ENCODE peak calls at places on chromosomes 7 and 10, in nine cellular contexts. P, F, R, J, L, Q, M, E and X are unnamed samples.

GRCh38 chr7:82697897-82698296 is 254.3 kb upstream of the CACNA2D1 start:
- DNase-seq in P (no peak), F (no peak), R (no peak), J (no peak), L (no peak), Q (peak; percentile 17), M (no peak), E (no peak), X (peak; percentile 50)

GRCh38 chr7:571096-572012 is 51.7 kb upstream of the PDGFA start:
- DNase-seq in P (no peak), F (no peak), R (no peak), J (no peak), L (no peak), Q (no peak), M (no peak), E (no peak), X (no peak)

GRCh38 chr7:27210441-27211083 is 10.7 kb upstream of the HOXA13 start:
- DNase-seq in P (no peak), F (peak; percentile 68), R (peak; percentile 35), J (no peak), L (peak; percentile 40), Q (peak; percentile 47), M (peak; percentile 83), E (no peak), X (peak; percentile 49)

GRCh38 chr10:79246606-79247275 is 100.5 kb upstream of the PPIF start:
- DNase-seq in P (peak; percentile 78), F (peak; percentile 62), R (no peak), J (no peak), L (no peak), Q (peak; percentile 90), M (no peak), E (no peak), X (peak; percentile 58)

GRCh38 chr10:87920538-87920937 is 57.1 kb downstream of the PTEN start:
- DNase-seq in P (no peak), F (no peak), R (no peak), J (no peak), L (no peak), Q (no peak), M (no peak), E (no peak), X (no peak)

GRCh38 chr7:25262586-25262985 is 34.3 kb upstream of the NPVF start:
- DNase-seq in P (no peak), F (no peak), R (no peak), J (no peak), L (peak; percentile 1), Q (peak; percentile 26), M (no peak), E (peak; percentile 60), X (peak; percentile 29)

GRCh38 chr7:128946936-128947830 is 9.5 kb downstream of the IRF5 start:
- DNase-seq in P (no peak), F (no peak), R (no peak), J (no peak), L (no peak), Q (no peak), M (no peak), E (no peak), X (no peak)

GRCh38 chr10:34479520-34480179 is 335.4 kb downstream of the PARD3 start:
- DNase-seq in P (no peak), F (no peak), R (no peak), J (no peak), L (no peak), Q (no peak), M (peak; percentile 51), E (no peak), X (no peak)

GRCh38 chr7:141053626-141054025 is 20.2 kb upstream of the TMEM178B start:
- DNase-seq in P (no peak), F (no peak), R (no peak), J (no peak), L (no peak), Q (no peak), M (no peak), E (no peak), X (no peak)

GRCh38 chr7:4606776-4607175 is 75.3 kb upstream of the FOXK1 start:
- DNase-seq in P (no peak), F (no peak), R (no peak), J (no peak), L (no peak), Q (no peak), M (no peak), E (no peak), X (no peak)

GRCh38 chr7:50826371-50827172 is 43.9 kb upstream of the GRB10 start:
- DNase-seq in P (no peak), F (peak; percentile 50), R (no peak), J (peak; percentile 41), L (peak; percentile 91), Q (peak; percentile 78), M (no peak), E (peak; percentile 97), X (peak; percentile 86)

GRCh38 chr10:122336332-122336731 is 38.2 kb upstream of the PLEKHA1 start:
- DNase-seq in P (no peak), F (no peak), R (no peak), J (no peak), L (no peak), Q (no peak), M (no peak), E (no peak), X (no peak)

GRCh38 chr10:84607523-84607922 is 279.1 kb downstream of the CCSER2 start:
- DNase-seq in P (no peak), F (no peak), R (no peak), J (no peak), L (no peak), Q (no peak), M (no peak), E (no peak), X (no peak)

GRCh38 chr10:84608126-84608525 is 279.7 kb downstream of the CCSER2 start:
- DNase-seq in P (no peak), F (no peak), R (no peak), J (no peak), L (no peak), Q (no peak), M (no peak), E (no peak), X (no peak)

GRCh38 chr10:84613336-84614021 is 285.1 kb downstream of the CCSER2 start:
- DNase-seq in P (no peak), F (peak; percentile 1), R (peak; percentile 37), J (no peak), L (peak; percentile 48), Q (peak; percentile 5), M (peak; percentile 86), E (no peak), X (peak; percentile 15)
- TF ChIP-seq CTCF in P (peak; percentile 63), F (no peak), R (peak; percentile 53), J (peak; percentile 22), L (peak; percentile 51), Q (no peak), M (peak; percentile 85), E (peak; percentile 38), X (no peak)

GRCh38 chr7:99143522-99143852 is 421 bp downstream of the SMURF1 start:
- DNase-seq in P (no peak), F (no peak), R (no peak), J (no peak), L (no peak), Q (no peak), M (no peak), E (no peak), X (no peak)
- H3K4me3 ChIP-seq in P (peak overlapping the region; percentile 100), F (peak overlapping the region; percentile 54), R (peak overlapping the region; percentile 90), J (peak overlapping the region; percentile 72), L (peak overlapping the region; percentile 63), Q (peak overlapping the region; percentile 53), M (peak overlapping the region; percentile 96), E (peak overlapping the region; percentile 75), X (peak overlapping the region; percentile 73)

DNA sequence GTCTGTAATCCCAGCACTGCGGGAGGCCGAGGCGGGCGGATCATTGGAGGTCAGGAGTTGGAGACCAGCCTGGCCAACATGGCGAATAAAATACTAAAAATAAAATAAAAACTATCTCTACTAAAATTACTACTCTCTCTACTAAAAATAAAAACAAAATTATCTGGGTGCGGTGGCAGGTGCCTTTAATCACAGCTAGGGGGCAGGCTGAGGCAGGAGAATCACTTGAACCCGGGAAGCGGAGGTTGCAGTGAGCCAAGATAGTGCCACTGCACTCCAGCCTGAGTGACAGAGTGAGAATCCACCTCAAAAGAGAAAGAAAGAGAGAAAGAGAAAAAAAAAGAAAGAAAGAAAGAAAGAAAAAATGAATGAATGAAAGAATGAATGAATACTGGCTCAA is 351.4 kb downstream of the ELMO1 start:
- DNase-seq in P (no peak), F (peak; percentile 24), R (no peak), J (no peak), L (no peak), Q (no peak), M (no peak), E (no peak), X (no peak)
- TF ChIP-seq CTCF in P (no peak), F (peak; percentile 65), R (peak; percentile 63), J (no peak), L (no peak), Q (no peak), M (peak; percentile 46), E (peak; percentile 44), X (no peak)

GRCh38 chr7:123558506-123558874 is 872 bp upstream of the NDUFA5 start:
- DNase-seq in P (no peak), F (no peak), R (no peak), J (no peak), L (no peak), Q (no peak), M (no peak), E (no peak), X (no peak)
- H3K4me3 ChIP-seq in P (peak overlapping the region; percentile 78), F (no peak overlapping the region), R (peak overlapping the region; percentile 67), J (peak overlapping the region; percentile 94), L (peak overlapping the region; percentile 87), Q (peak overlapping the region; percentile 85), M (peak overlapping the region; percentile 89), E (peak overlapping the region; percentile 82), X (peak overlapping the region; percentile 68)